ENCODE peak calls at places on chromosomes 6 and 20, in eight cellular contexts. J, E, W, U, O, P, H and I are unnamed samples.
A peak's percentile ranks its signal among the peaks of the same experiment; 100 is the strongest.

GRCh38 chr20:34249291-34249690 is 8.1 kb downstream of the ASIP start:
- DNase-seq in J (peak; percentile 45), E (no peak), W (no peak), U (peak; percentile 31), O (no peak), P (no peak), H (no peak), I (no peak)

GRCh38 chr6:28880894-28881780 is 42.6 kb downstream of the TRIM27 start:
- DNase-seq in J (no peak), E (peak; percentile 70), W (peak; percentile 55), U (peak; percentile 81), O (peak; percentile 51), P (peak; percentile 62), H (peak; percentile 64), I (no peak)

GRCh38 chr6:168905451-168906090 is 348.1 kb downstream of the THBS2 start:
- DNase-seq in J (no peak), E (no peak), W (no peak), U (peak; percentile 6), O (no peak), P (no peak), H (no peak), I (no peak)

GRCh38 chr6:37122861-37123260 is 47.1 kb upstream of the PIM1 start:
- DNase-seq in J (no peak), E (no peak), W (no peak), U (no peak), O (no peak), P (no peak), H (no peak), I (no peak)

GRCh38 chr6:44642870-44643522 is 255.5 kb downstream of the CDC5L start:
- DNase-seq in J (no peak), E (no peak), W (no peak), U (no peak), O (no peak), P (no peak), H (no peak), I (no peak)

GRCh38 chr20:5842465-5842864 is 92.3 kb downstream of the SHLD1 start:
- DNase-seq in J (no peak), E (no peak), W (no peak), U (no peak), O (no peak), P (no peak), H (no peak), I (no peak)

GRCh38 chr6:92329416-92329815 is 1089.9 kb downstream of the EPHA7 start:
- DNase-seq in J (no peak), E (no peak), W (no peak), U (peak; percentile 3), O (no peak), P (no peak), H (no peak), I (no peak)

GRCh38 chr20:51678041-51678697 is 90.0 kb downstream of the ATP9A start:
- DNase-seq in J (no peak), E (peak; percentile 18), W (no peak), U (peak; percentile 10), O (peak; percentile 77), P (no peak), H (no peak), I (no peak)

GRCh38 chr20:59822291-59823029 is 111.0 kb downstream of the SYCP2 start:
- DNase-seq in J (no peak), E (no peak), W (no peak), U (no peak), O (no peak), P (no peak), H (no peak), I (no peak)

GRCh38 chr6:36856277-36856676 is 17.0 kb upstream of the CPNE5 start:
- DNase-seq in J (no peak), E (peak; percentile 56), W (no peak), U (no peak), O (no peak), P (no peak), H (no peak), I (no peak)

GRCh38 chr6:98769546-98769945 is 64.8 kb upstream of the POU3F2 start:
- DNase-seq in J (no peak), E (peak; percentile 18), W (peak; percentile 3), U (peak; percentile 18), O (no peak), P (peak; percentile 40), H (no peak), I (peak; percentile 27)

GRCh38 chr6:43923376-43924221 is 153.6 kb downstream of the VEGFA start:
- DNase-seq in J (no peak), E (no peak), W (no peak), U (no peak), O (no peak), P (peak; percentile 7), H (no peak), I (no peak)

GRCh38 chr6:62175195-62175594 is 110.8 kb downstream of the KHDRBS2 start:
- DNase-seq in J (no peak), E (no peak), W (no peak), U (no peak), O (no peak), P (no peak), H (no peak), I (no peak)

GRCh38 chr6:93047033-93047432 is 372.3 kb downstream of the EPHA7 start:
- DNase-seq in J (no peak), E (no peak), W (no peak), U (no peak), O (no peak), P (no peak), H (no peak), I (no peak)

GRCh38 chr20:19074828-19075516 is 137.5 kb upstream of the SLC24A3 start:
- DNase-seq in J (no peak), E (no peak), W (peak; percentile 50), U (no peak), O (no peak), P (no peak), H (no peak), I (no peak)

GRCh38 chr6:45772886-45773285 is 242.8 kb downstream of the CLIC5 start:
- DNase-seq in J (no peak), E (no peak), W (no peak), U (no peak), O (no peak), P (no peak), H (no peak), I (no peak)

GRCh38 chr20:8721098-8721497 is 347.8 kb upstream of the PLCB4 start:
- DNase-seq in J (peak; percentile 21), E (peak; percentile 68), W (peak; percentile 2), U (peak; percentile 81), O (no peak), P (peak; percentile 18), H (no peak), I (peak; percentile 27)

DNA sequence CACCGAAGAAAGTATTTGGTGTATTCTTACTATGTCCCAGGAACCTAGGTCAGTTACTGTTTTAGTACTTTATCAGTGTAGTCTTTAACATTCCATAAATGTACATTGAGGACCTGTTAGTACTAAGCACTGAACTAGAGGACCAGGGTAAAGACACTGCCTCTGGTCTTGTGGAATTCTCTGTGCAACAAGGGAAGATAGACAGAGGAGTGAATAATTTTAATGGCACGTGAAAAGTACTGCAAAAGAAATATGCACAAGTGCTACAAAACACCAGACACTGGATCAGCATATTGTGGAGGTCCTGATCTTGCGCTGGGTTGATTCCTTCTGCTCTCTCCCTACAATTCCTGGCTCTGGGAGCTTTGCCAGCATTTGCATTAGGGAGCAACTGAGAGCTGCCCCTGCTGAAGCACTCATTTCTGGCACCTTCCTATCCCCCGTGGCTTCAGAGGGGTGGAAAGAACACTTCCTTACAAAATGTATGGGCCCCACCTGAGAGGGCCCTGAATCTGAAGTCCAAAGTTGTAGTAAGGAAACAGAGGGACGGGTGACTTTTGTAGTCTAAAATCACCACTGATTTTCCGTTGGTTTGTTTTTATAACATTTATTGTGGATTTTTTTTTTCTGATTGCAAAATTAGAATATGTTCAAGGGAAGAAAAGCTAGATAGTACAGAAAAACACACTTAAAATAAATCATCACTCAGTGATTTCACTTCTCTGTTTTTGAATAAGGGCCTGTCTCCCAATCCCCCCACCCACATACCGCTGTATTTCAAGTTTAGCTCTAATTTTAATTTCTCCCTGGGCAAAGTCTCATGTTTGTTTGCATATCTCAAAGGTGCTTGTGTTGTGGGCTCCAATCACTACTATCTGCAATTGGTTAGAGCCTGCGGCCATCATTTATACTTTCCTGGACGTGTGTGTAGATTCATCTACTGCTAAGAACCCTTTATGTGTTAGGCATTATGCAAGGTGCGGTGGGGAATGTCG is 4.9 kb downstream of the PKIG start:
- DNase-seq in J (no peak), E (no peak), W (no peak), U (no peak), O (no peak), P (no peak), H (no peak), I (no peak)
- H3K4me3 ChIP-seq in J (no peak overlapping the region), E (no peak overlapping the region), W (no peak overlapping the region), U (no peak overlapping the region), O (no peak overlapping the region), P (no peak overlapping the region), H (no peak overlapping the region), I (no peak overlapping the region)

DNA sequence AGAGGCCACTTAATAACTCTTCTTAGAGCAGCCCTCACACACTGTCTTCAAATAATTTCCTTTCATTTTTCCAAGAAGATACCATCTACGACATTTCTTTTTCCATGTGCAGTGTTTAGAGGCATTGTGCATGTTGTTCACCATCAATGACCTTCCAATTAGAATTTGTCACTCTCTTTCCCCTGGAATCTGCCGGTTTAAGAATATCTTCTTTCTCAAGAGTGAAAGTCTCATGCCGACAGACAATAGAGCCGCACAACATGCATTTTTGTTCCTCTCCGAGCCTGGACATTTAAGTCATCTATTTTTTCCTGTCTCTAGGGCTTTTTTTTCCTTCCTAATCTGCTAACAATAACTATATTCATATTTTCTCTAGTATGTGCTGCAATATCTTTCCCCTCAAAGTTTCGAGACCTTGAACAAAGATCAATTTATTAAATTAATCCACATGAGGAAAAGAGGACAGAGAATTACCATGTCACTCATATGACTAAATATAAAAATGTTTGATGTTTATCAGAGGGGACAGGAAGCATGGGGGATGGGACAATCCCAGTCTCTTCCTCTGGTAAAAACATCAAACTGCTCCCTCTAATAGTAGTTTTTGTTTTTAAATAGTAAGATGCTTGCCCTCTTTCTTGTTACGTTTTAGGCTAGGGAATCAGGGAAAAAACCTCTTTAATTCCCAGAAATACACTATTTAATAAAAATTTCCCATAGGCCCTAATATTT is 893.4 kb downstream of the C6orf118 start:
- DNase-seq in J (no peak), E (no peak), W (no peak), U (peak; percentile 28), O (no peak), P (no peak), H (no peak), I (no peak)
- H3K4me3 ChIP-seq in J (no peak overlapping the region), E (peak overlapping the region; percentile 41), W (no peak overlapping the region), U (peak overlapping the region; percentile 38), O (peak overlapping the region; percentile 44), P (no peak overlapping the region), H (no peak overlapping the region), I (no peak overlapping the region)

GRCh38 chr6:154768280-154768679 is 35.1 kb downstream of the SCAF8 start:
- DNase-seq in J (no peak), E (no peak), W (no peak), U (no peak), O (no peak), P (no peak), H (no peak), I (no peak)
- H3K4me3 ChIP-seq in J (no peak overlapping the region), E (no peak overlapping the region), W (no peak overlapping the region), U (no peak overlapping the region), O (no peak overlapping the region), P (no peak overlapping the region), H (no peak overlapping the region), I (no peak overlapping the region)

DNA sequence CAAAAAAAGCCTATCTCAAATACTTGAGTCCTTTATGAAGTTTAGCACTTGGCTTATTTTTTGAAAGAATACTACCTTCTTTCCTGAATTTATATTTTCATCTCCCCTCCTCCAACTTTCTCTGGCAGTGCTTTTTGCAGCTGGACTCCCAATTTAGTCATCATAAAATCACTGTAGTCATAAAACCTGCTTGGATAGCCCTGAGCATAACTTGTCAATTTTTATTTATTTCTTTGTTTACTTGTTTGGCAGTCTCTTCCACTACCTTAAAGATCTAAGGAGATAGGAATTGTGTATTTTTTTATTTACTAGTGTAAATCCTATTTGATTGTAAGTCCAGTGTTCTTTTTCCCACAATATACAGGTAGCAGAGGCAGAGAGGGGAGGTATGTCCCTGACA is 11.2 kb upstream of the EDN1 start:
- DNase-seq in J (no peak), E (no peak), W (no peak), U (no peak), O (no peak), P (no peak), H (no peak), I (peak; percentile 89)
- H3K4me3 ChIP-seq in J (no peak overlapping the region), E (no peak overlapping the region), W (no peak overlapping the region), U (no peak overlapping the region), O (no peak overlapping the region), P (no peak overlapping the region), H (no peak overlapping the region), I (peak overlapping the region; percentile 18)